ENCODE peak calls at places on chromosomes 2 and 18, in six cellular contexts. W is tibial nerve, O is stomach, N is cardiac fibroblast, B is upper lobe of right lung, L is IMR-90. D is an unnamed sample.

GRCh38 chr2:184920451-184920965 is 322.2 kb downstream of the ZNF804A start:
- DNase-seq in B (no peak), W (no peak), L (peak; percentile 9), O (no peak), N (peak; percentile 50), D (no peak)

GRCh38 chr2:118048396-118048795 is 34.5 kb upstream of the CCDC93 start:
- DNase-seq in L (peak; percentile 4), W (no peak), B (no peak), N (no peak), O (no peak), D (no peak)

GRCh38 chr2:119212139-119212800 is 11.4 kb upstream of the STEAP3 start:
- DNase-seq in B (no peak), W (no peak), N (peak; percentile 55), L (no peak), O (no peak), D (no peak)

GRCh38 chr2:9594361-9595063 is 36.3 kb downstream of the YWHAQ start:
- DNase-seq in B (no peak), N (peak; percentile 92), L (peak; percentile 91), O (no peak), W (peak; percentile 25), D (peak; percentile 82)

GRCh38 chr2:239106971-239107370 is 259.1 kb downstream of the TWIST2 start:
- DNase-seq in N (no peak), O (no peak), B (no peak), L (no peak), W (no peak), D (no peak)

GRCh38 chr2:43482974-43483373 is 112.9 kb downstream of the THADA start:
- DNase-seq in B (no peak), O (no peak), L (peak; percentile 36), N (peak; percentile 69), W (peak; percentile 54), D (peak; percentile 64)

GRCh38 chr2:119550346-119550745 is 6.1 kb downstream of the CFAP221 start:
- DNase-seq in L (no peak), W (no peak), B (no peak), N (no peak), O (no peak), D (no peak)

GRCh38 chr2:110770696-110771425 is 38.5 kb downstream of the ACOXL start:
- DNase-seq in O (no peak), B (no peak), W (peak; percentile 57), N (peak; percentile 34), L (peak; percentile 27), D (peak; percentile 32)

GRCh38 chr2:173048901-173049661 is 26.6 kb upstream of the MAP3K20 start:
- DNase-seq in B (no peak), N (peak; percentile 97), L (peak; percentile 98), O (peak; percentile 63), W (peak; percentile 88), D (peak; percentile 98)

GRCh38 chr18:43013489-43013888 is 102.0 kb downstream of the RIT2 start:
- DNase-seq in N (peak; percentile 49), O (no peak), B (no peak), W (no peak), L (no peak), D (no peak)

GRCh38 chr2:217789003-217789735 is 213.6 kb downstream of the TNS1 start:
- DNase-seq in N (peak; percentile 79), B (peak; percentile 88), W (peak; percentile 94), L (peak; percentile 64), O (peak; percentile 86), D (no peak)

GRCh38 chr18:58027341-58027740 is 16.7 kb upstream of the NEDD4L start:
- DNase-seq in W (no peak), L (no peak), N (no peak), O (no peak), B (no peak), D (no peak)

GRCh38 chr2:232588680-232589585 is 38.4 kb downstream of the EIF4E2 start:
- DNase-seq in N (peak; percentile 87), L (peak; percentile 86), B (peak; percentile 72), O (peak; percentile 86), W (no peak), D (peak; percentile 36)

GRCh38 chr2:238187618-238188548 is 15.6 kb downstream of the ILKAP start:
- DNase-seq in W (no peak), O (no peak), L (no peak), B (no peak), N (no peak), D (no peak)

GRCh38 chr2:181891966-181892794 is 650 bp downstream of the ITPRID2 start:
- DNase-seq in L (peak; percentile 55), N (peak; percentile 71), B (peak; percentile 92), W (peak; percentile 38), O (peak; percentile 71), D (no peak)

GRCh38 chr2:64203131-64204005 is 59.1 kb upstream of the PELI1 start:
- DNase-seq in B (no peak), W (no peak), L (peak; percentile 59), N (no peak), O (no peak), D (no peak)

GRCh38 chr2:224982226-224982625 is 60.0 kb downstream of the DOCK10 start:
- DNase-seq in B (no peak), N (peak; percentile 71), L (no peak), O (no peak), W (no peak), D (no peak)

GRCh38 chr2:141313972-141314371 is 816.8 kb downstream of the LRP1B start:
- DNase-seq in L (no peak), N (no peak), W (no peak), B (no peak), O (no peak), D (no peak)

GRCh38 chr2:141317986-141318385 is 812.8 kb downstream of the LRP1B start:
- DNase-seq in N (peak; percentile 5), L (peak; percentile 57), W (no peak), O (no peak), B (no peak), D (no peak)

GRCh38 chr2:141316103-141316502 is 814.7 kb downstream of the LRP1B start:
- DNase-seq in O (no peak), W (no peak), B (no peak), L (no peak), N (no peak), D (no peak)

GRCh38 chr2:141311430-141311829 is 819.4 kb downstream of the LRP1B start:
- DNase-seq in O (no peak), W (no peak), N (no peak), L (no peak), B (no peak), D (no peak)

GRCh38 chr2:141316606-141317005 is 814.2 kb downstream of the LRP1B start:
- DNase-seq in W (no peak), L (no peak), N (no peak), B (no peak), O (no peak), D (no peak)
- H3K4me3 ChIP-seq in W (no peak overlapping the region), L (no peak overlapping the region), N (no peak overlapping the region), B (no peak overlapping the region), O (no peak overlapping the region), D (no peak overlapping the region)

GRCh38 chr18:3508576-3509559 is 58.9 kb downstream of the TGIF1 start:
- DNase-seq in W (no peak), B (no peak), N (no peak), L (no peak), O (peak; percentile 32), D (peak; percentile 19)
- H3K4me3 ChIP-seq in W (no peak overlapping the region), B (no peak overlapping the region), N (no peak overlapping the region), L (no peak overlapping the region), O (no peak overlapping the region), D (no peak overlapping the region)

GRCh38 chr2:116180072-116180471 is 1634.4 kb upstream of the DDX18 start:
- DNase-seq in B (no peak), L (no peak), O (no peak), W (no peak), N (no peak), D (no peak)
- H3K4me3 ChIP-seq in B (no peak overlapping the region), L (no peak overlapping the region), O (no peak overlapping the region), W (no peak overlapping the region), N (no peak overlapping the region), D (no peak overlapping the region)

GRCh38 chr2:160063895-160064577 is 1.6 kb upstream of the PLA2R1 start:
- DNase-seq in O (no peak), L (no peak), N (no peak), B (no peak), W (no peak), D (no peak)

GRCh38 chr2:160060297-160060696 is 2.1 kb downstream of the PLA2R1 start:
- DNase-seq in B (no peak), O (no peak), W (no peak), N (no peak), L (no peak), D (no peak)

GRCh38 chr2:160062283-160063005 is at the start of gene PLA2R1:
- DNase-seq in B (peak; percentile 74), O (peak; percentile 34), N (peak; percentile 82), L (peak; percentile 12), W (peak; percentile 52), D (no peak)

GRCh38 chr2:160063266-160063665 is 851 bp upstream of the PLA2R1 start:
- DNase-seq in B (no peak), W (no peak), L (no peak), O (no peak), N (no peak), D (no peak)

DNA sequence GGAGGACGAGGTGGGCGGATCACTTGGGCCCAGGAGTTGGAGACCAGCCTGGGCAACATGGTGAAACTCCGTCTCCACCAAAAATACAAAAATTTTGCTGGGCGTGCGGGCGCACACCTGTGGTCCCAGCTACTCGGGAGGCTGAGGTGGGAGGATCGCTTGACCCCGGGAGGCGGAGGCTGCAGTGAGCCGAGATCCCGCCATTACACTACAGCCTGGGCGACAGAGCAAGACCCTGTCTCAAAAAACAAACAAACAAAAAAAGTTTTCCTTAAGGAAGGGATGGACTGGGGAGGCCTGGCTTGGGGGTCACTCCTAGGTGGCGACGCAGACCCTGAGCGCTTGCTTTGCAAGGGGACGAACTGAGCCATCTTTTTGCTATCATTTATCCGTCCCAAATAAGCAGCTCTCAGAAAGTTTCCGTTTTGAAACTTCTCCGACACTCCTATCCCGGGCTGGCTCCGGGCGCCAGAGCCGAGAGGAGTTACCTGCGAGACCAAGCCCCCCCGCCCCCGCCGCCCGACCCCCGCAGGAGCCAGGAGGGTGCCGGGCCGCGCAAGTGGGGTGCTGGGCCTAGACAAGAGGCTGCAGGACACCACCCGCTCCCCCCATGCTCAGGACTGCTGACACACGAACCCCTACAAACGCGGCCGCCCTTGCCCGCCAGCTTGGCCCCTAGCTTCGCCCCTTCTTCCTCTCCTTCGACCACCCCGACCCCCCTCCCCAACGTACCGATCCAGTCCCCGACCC is 707 bp downstream of the PLA2R1 start:
- DNase-seq in B (no peak), W (no peak), N (peak; percentile 10), O (no peak), L (no peak), D (no peak)
- H3K4me3 ChIP-seq in B (peak overlapping the region; percentile 73), W (peak overlapping the region; percentile 64), N (peak overlapping the region; percentile 71), O (peak overlapping the region; percentile 79), L (peak overlapping the region; percentile 59), D (peak overlapping the region; percentile 65)

GRCh38 chr2:142755191-142755590 is 122.3 kb upstream of the KYNU start:
- DNase-seq in N (no peak), L (no peak), O (no peak), W (no peak), B (no peak), D (no peak)

GRCh38 chr2:142757111-142757510 is 120.4 kb upstream of the KYNU start:
- DNase-seq in N (no peak), O (no peak), L (no peak), B (no peak), W (no peak), D (no peak)

GRCh38 chr2:142756430-142756829 is 121.0 kb upstream of the KYNU start:
- DNase-seq in O (no peak), L (peak; percentile 78), N (peak; percentile 0), B (no peak), W (no peak), D (peak; percentile 31)

GRCh38 chr2:142754182-142754581 is 123.3 kb upstream of the KYNU start:
- DNase-seq in L (no peak), W (no peak), O (no peak), N (no peak), B (no peak), D (no peak)

GRCh38 chr2:142758973-142759372 is 118.5 kb upstream of the KYNU start:
- DNase-seq in N (no peak), W (no peak), B (no peak), L (no peak), O (no peak), D (no peak)
- H3K4me3 ChIP-seq in N (no peak overlapping the region), W (no peak overlapping the region), B (no peak overlapping the region), L (no peak overlapping the region), O (no peak overlapping the region), D (no peak overlapping the region)